ENCODE peak calls at places on chromosomes 4 and X, in five cellular contexts. O, Q, H, D and P are unnamed samples.
A peak's percentile ranks its signal among the peaks of the same experiment; 100 is the strongest.

GRCh38 chr4:17535906-17536305 is 20.9 kb downstream of the CLRN2 start:
- DNase-seq in Q (no peak), D (no peak), H (no peak), O (no peak), P (peak; percentile 14)

GRCh38 chr4:128349921-128350320 is 62.3 kb upstream of the PGRMC2 start:
- DNase-seq in H (no peak), O (peak; percentile 99), D (no peak), Q (peak; percentile 81), P (peak; percentile 98)

GRCh38 chr4:81164623-81165416 is 50.2 kb downstream of the PRKG2 start:
- DNase-seq in D (no peak), H (no peak), Q (peak; percentile 51), O (no peak), P (peak; percentile 56)

GRCh38 chr4:62407534-62407933 is 1207.4 kb downstream of the ADGRL3 start:
- DNase-seq in D (no peak), O (no peak), H (no peak), Q (no peak), P (no peak)

GRCh38 chrX:72079607-72080006 is 52.1 kb downstream of the RTL5 start:
- DNase-seq in Q (peak; percentile 2), D (no peak), H (no peak), O (no peak), P (no peak)

GRCh38 chrX:71636438-71637252 is 18.3 kb upstream of the CXCR3 start:
- DNase-seq in O (no peak), H (no peak), D (no peak), Q (no peak), P (no peak)

GRCh38 chr4:73615613-73616012 is 4.6 kb downstream of the RASSF6 start:
- DNase-seq in Q (no peak), D (no peak), H (no peak), O (no peak), P (peak; percentile 39)

GRCh38 chrX:150768580-150769190 is 75.5 kb downstream of the MTMR1 start:
- DNase-seq in D (no peak), O (no peak), H (no peak), Q (no peak), P (no peak)

GRCh38 chr4:87005369-87005689 is 70.5 kb downstream of the AFF1 start:
- DNase-seq in D (no peak), Q (no peak), H (no peak), O (no peak), P (no peak)

GRCh38 chrX:64206556-64207162 is 1.2 kb upstream of the AMER1 start:
- DNase-seq in D (peak; percentile 41), O (peak; percentile 43), Q (no peak), H (peak; percentile 66), P (peak; percentile 30)

GRCh38 chrX:2828404-2829065 is at the start of gene GYG2:
- DNase-seq in H (no peak), D (no peak), Q (no peak), O (peak; percentile 59), P (peak; percentile 35)

GRCh38 chr4:5370286-5370685 is 319.0 kb downstream of the STK32B start:
- DNase-seq in O (peak; percentile 72), Q (peak; percentile 58), H (no peak), D (no peak), P (peak; percentile 8)

GRCh38 chrX:47502591-47503222 is 19.7 kb upstream of the ZNF41 start:
- DNase-seq in D (no peak), O (peak; percentile 65), H (no peak), Q (no peak), P (peak; percentile 59)

GRCh38 chrX:77442728-77443127 is 4.5 kb upstream of the FGF16 start:
- DNase-seq in H (no peak), O (peak; percentile 69), Q (peak; percentile 79), D (no peak), P (peak; percentile 65)

GRCh38 chr4:7771541-7772507 is 167.8 kb downstream of the AFAP1 start:
- DNase-seq in H (peak; percentile 70), O (no peak), Q (no peak), D (no peak), P (no peak)

GRCh38 chr4:107890779-107891178 is 40.6 kb upstream of the CYP2U1 start:
- DNase-seq in Q (no peak), H (no peak), D (no peak), O (no peak), P (no peak)

GRCh38 chr4:135184715-135185114 is 983.1 kb upstream of the PABPC4L start:
- DNase-seq in O (no peak), D (no peak), Q (no peak), H (no peak), P (no peak)

GRCh38 chrX:39011454-39012204 is 210.4 kb downstream of the MID1IP1 start:
- DNase-seq in O (no peak), D (no peak), Q (no peak), H (no peak), P (no peak)

GRCh38 chrX:119984652-119985051 is 41.1 kb upstream of the NKAP start:
- DNase-seq in D (no peak), O (no peak), H (no peak), Q (no peak), P (no peak)

GRCh38 chrX:21382715-21383114 is 8.5 kb downstream of the CNKSR2 start:
- DNase-seq in O (no peak), Q (no peak), D (no peak), H (no peak), P (peak; percentile 5)

GRCh38 chrX:7904557-7904956 is 22.7 kb downstream of the PNPLA4 start:
- DNase-seq in O (peak; percentile 43), D (no peak), Q (no peak), H (no peak), P (peak; percentile 34)

GRCh38 chr4:32847466-32847865 is 2127.3 kb downstream of the PCDH7 start:
- DNase-seq in Q (no peak), O (no peak), H (no peak), D (no peak), P (peak; percentile 20)

GRCh38 chr4:140448162-140448561 is 20.7 kb upstream of the CLGN start:
- DNase-seq in O (no peak), H (no peak), D (no peak), Q (no peak), P (no peak)

GRCh38 chr4:115918149-115918548 is 804.7 kb upstream of the NDST4 start:
- DNase-seq in H (no peak), D (no peak), Q (no peak), O (no peak), P (no peak)

GRCh38 chrX:38170556-38170955 is 50.1 kb downstream of the SRPX start:
- DNase-seq in H (no peak), O (no peak), D (no peak), Q (no peak), P (no peak)

GRCh38 chrX:11665144-11666040 is at the start of gene ARHGAP6:
- DNase-seq in H (peak; percentile 92), Q (peak; percentile 25), O (peak; percentile 69), D (peak; percentile 33), P (peak; percentile 53)

GRCh38 chr4:150436598-150437370 is 145.2 kb upstream of the MAB21L2 start:
- DNase-seq in H (no peak), O (no peak), D (no peak), Q (no peak), P (no peak)

GRCh38 chrX:2629316-2630168 is 61.6 kb upstream of the CD99 start:
- DNase-seq in Q (no peak), H (no peak), D (no peak), O (no peak), P (no peak)

GRCh38 chr4:179755322-179755721 is 2313.1 kb upstream of the AGA start:
- DNase-seq in O (no peak), H (no peak), Q (no peak), D (no peak), P (no peak)

GRCh38 chr4:17030543-17030942 is 132.1 kb upstream of the LDB2 start:
- DNase-seq in H (no peak), D (no peak), Q (peak; percentile 55), O (peak; percentile 74), P (peak; percentile 87)

GRCh38 chrX:110858565-110858964 is 62.9 kb upstream of the CHRDL1 start:
- DNase-seq in O (no peak), D (no peak), H (no peak), Q (no peak), P (no peak)

GRCh38 chrX:110851780-110852179 is 56.2 kb upstream of the CHRDL1 start:
- DNase-seq in H (no peak), O (peak; percentile 5), D (no peak), Q (no peak), P (peak; percentile 7)

GRCh38 chrX:110852180-110852579 is 56.6 kb upstream of the CHRDL1 start:
- DNase-seq in H (no peak), O (peak; percentile 16), D (no peak), Q (no peak), P (peak; percentile 21)

DNA sequence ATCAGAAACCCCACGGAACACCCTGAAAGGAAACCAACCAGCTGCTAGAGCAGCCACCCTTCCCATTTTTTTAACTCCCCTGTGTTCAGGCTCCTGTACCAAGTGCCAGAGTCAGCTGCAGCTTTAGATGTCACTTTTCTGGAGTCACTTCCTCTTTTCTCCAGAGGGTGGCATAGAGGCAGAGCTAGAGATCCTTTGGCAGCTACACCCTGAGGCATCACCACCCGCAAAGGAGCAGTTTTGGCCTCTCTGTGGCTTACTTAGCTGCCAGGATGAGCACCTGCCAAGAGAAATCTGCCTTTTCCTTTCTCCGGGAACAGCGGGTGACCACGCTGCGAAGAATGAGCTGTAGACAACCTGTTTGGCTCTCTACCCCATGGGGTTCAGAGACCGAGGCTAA is 58.0 kb upstream of the CHRDL1 start:
- DNase-seq in D (no peak), Q (no peak), O (peak; percentile 3), H (no peak), P (peak; percentile 3)
- TF ChIP-seq CTCF in D (no peak), Q (peak; percentile 50), O (peak; percentile 27), H (no peak), P (peak; percentile 24)

GRCh38 chr4:41205130-41205529 is 9.2 kb downstream of the APBB2 start:
- DNase-seq in O (no peak), H (no peak), D (no peak), Q (no peak), P (no peak)

GRCh38 chr4:41205854-41206460 is 8.4 kb downstream of the APBB2 start:
- DNase-seq in H (no peak), D (no peak), Q (no peak), O (no peak), P (no peak)

GRCh38 chr4:41203169-41203568 is 11.2 kb downstream of the APBB2 start:
- DNase-seq in O (no peak), Q (no peak), H (no peak), D (no peak), P (peak; percentile 72)

GRCh38 chr4:41203841-41204240 is 10.5 kb downstream of the APBB2 start:
- DNase-seq in D (no peak), H (no peak), Q (no peak), O (no peak), P (no peak)

GRCh38 chr4:41204400-41204978 is 9.9 kb downstream of the APBB2 start:
- DNase-seq in D (no peak), Q (peak; percentile 80), O (peak; percentile 73), H (no peak), P (peak; percentile 86)
- H3K4me3 ChIP-seq in D (no peak overlapping the region), Q (no peak overlapping the region), O (no peak overlapping the region), H (no peak overlapping the region), P (no peak overlapping the region)

GRCh38 chr4:10589308-10589707 is 95.3 kb downstream of the CLNK start:
- DNase-seq in D (no peak), Q (peak; percentile 67), H (no peak), O (no peak), P (peak; percentile 49)
- TF ChIP-seq CTCF in D (no peak), Q (no peak), H (no peak), O (no peak), P (no peak)

DNA sequence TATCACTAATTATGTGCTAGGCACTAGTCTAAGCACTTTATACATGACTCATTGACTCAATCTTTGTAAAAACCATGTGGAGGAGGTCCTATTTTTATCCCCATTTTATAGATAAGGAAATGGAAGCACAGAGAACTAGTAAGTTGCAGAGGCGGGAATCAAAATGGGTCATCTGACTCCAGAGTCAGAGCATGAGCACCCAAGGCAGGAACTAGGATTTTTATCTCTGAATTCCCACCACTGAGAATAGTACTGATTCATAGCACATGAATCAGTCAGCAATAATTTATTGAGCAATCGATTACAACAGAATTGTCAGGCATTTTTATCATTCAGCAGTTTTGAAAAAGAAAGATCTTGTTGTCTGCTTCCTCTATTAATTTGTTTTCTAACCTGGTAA is 19.3 kb downstream of the SCARB2 start:
- DNase-seq in Q (peak; percentile 94), D (no peak), O (peak; percentile 97), H (no peak), P (peak; percentile 96)
- H3K4me3 ChIP-seq in Q (no peak overlapping the region), D (no peak overlapping the region), O (no peak overlapping the region), H (no peak overlapping the region), P (no peak overlapping the region)